ENCODE peak calls at places on chromosomes 6 and 20, in eight cellular contexts. M is AG20443; G is MM.1S; Q is ACHN; I is cardiac septum; W is activated CD4-positive, CD25-positive, alpha-beta regulatory T cell treated with anti-CD3 and anti-CD28 coated beads, Interleukin-2, amount 50 U/mL, for 16 hours; S is kidney tubule cell; C is left cardiac atrium. X is an unnamed sample.
A peak's percentile ranks its signal among the peaks of the same experiment; 100 is the strongest.

GRCh38 chr6:47571488-47571887 is 93.9 kb downstream of the CD2AP start:
- DNase-seq in G (no peak), M (no peak), C (no peak), Q (no peak), S (no peak), W (no peak), I (no peak), X (no peak)

GRCh38 chr20:32438331-32438858 is 80.3 kb downstream of the ASXL1 start:
- DNase-seq in W (no peak), C (no peak), Q (no peak), I (no peak), G (no peak), M (no peak), S (no peak), X (no peak)

GRCh38 chr20:856361-856775 is 22.9 kb downstream of the FAM110A start:
- DNase-seq in C (no peak), S (peak; percentile 98), Q (peak; percentile 94), W (no peak), M (peak; percentile 82), I (no peak), G (no peak), X (peak; percentile 88)

GRCh38 chr6:150238294-150238693 is 95.5 kb downstream of the PPP1R14C start:
- DNase-seq in S (peak; percentile 77), G (no peak), W (no peak), M (peak; percentile 33), Q (no peak), C (peak; percentile 33), I (peak; percentile 81), X (no peak)

GRCh38 chr20:16261733-16262277 is 311.4 kb downstream of the KIF16B start:
- DNase-seq in W (no peak), I (no peak), G (no peak), S (no peak), Q (no peak), M (no peak), C (no peak), X (no peak)

GRCh38 chr6:157390273-157391060 is 9.5 kb downstream of the ZDHHC14 start:
- DNase-seq in W (no peak), Q (no peak), G (no peak), I (no peak), M (no peak), S (no peak), C (no peak), X (no peak)

GRCh38 chr6:118810420-118811027 is 83.4 kb upstream of the ASF1A start:
- DNase-seq in G (no peak), M (no peak), C (no peak), Q (no peak), W (peak; percentile 46), S (no peak), I (no peak), X (no peak)

GRCh38 chr6:70371454-70372105 is 41.7 kb upstream of the FAM135A start:
- DNase-seq in W (no peak), C (no peak), Q (peak; percentile 74), S (peak; percentile 79), M (peak; percentile 58), G (peak; percentile 68), I (no peak), X (peak; percentile 67)

GRCh38 chr20:53722515-53723036 is 128.9 kb upstream of the ZNF217 start:
- DNase-seq in S (no peak), C (no peak), I (no peak), Q (no peak), G (no peak), M (no peak), W (no peak), X (no peak)

GRCh38 chr6:170313716-170314295 is 7.2 kb downstream of the FAM120B start:
- DNase-seq in Q (no peak), S (no peak), C (no peak), M (no peak), W (no peak), G (no peak), I (no peak), X (no peak)

GRCh38 chr6:148168856-148169255 is 173.8 kb upstream of the SASH1 start:
- DNase-seq in G (no peak), Q (no peak), M (no peak), I (no peak), S (no peak), C (no peak), W (no peak), X (no peak)

GRCh38 chr6:42292002-42292735 is 74.5 kb upstream of the MRPS10 start:
- DNase-seq in Q (no peak), W (no peak), G (no peak), S (peak; percentile 90), I (no peak), C (no peak), M (peak; percentile 78), X (peak; percentile 9)

GRCh38 chr6:90709597-90709996 is 122.7 kb upstream of the MAP3K7 start:
- DNase-seq in C (no peak), Q (no peak), M (no peak), I (no peak), S (no peak), W (no peak), G (no peak), X (no peak)

GRCh38 chr6:11424395-11425050 is 113.0 kb upstream of the TMEM170B start:
- DNase-seq in W (no peak), M (no peak), Q (peak; percentile 84), C (no peak), S (peak; percentile 97), I (no peak), G (no peak), X (peak; percentile 94)

GRCh38 chr6:163806761-163807499 is 392.4 kb downstream of the QKI start:
- DNase-seq in Q (no peak), I (no peak), W (no peak), C (no peak), M (peak; percentile 46), S (no peak), G (no peak), X (no peak)

GRCh38 chr20:4519530-4519929 is 202.2 kb upstream of the PRND start:
- DNase-seq in I (no peak), G (no peak), W (no peak), S (peak; percentile 35), M (no peak), C (no peak), Q (peak; percentile 39), X (no peak)

GRCh38 chr6:31922942-31923341 is 4.6 kb upstream of the C2 start:
- DNase-seq in S (no peak), Q (peak; percentile 21), G (no peak), I (no peak), M (no peak), C (no peak), W (no peak), X (peak; percentile 20)

GRCh38 chr20:50434653-50435396 is 75.4 kb upstream of the PTPN1 start:
- DNase-seq in S (no peak), Q (no peak), M (peak; percentile 46), C (no peak), G (no peak), I (no peak), W (no peak), X (no peak)

GRCh38 chr6:16670183-16670582 is 91.1 kb downstream of the ATXN1 start:
- DNase-seq in Q (no peak), G (no peak), M (no peak), W (no peak), C (peak; percentile 47), S (peak; percentile 47), I (peak; percentile 76), X (no peak)

GRCh38 chr6:3748208-3748701 is 3.3 kb downstream of the PXDC1 start:
- DNase-seq in C (peak; percentile 73), I (peak; percentile 83), M (peak; percentile 86), Q (peak; percentile 69), S (peak; percentile 84), W (no peak), G (peak; percentile 49), X (peak; percentile 73)

GRCh38 chr6:47241742-47242482 is 67.8 kb downstream of the TNFRSF21 start:
- DNase-seq in Q (no peak), I (no peak), C (no peak), G (no peak), W (no peak), S (peak; percentile 27), M (no peak), X (no peak)

GRCh38 chr6:160431231-160431630 is 83.1 kb downstream of the SLC22A3 start:
- DNase-seq in I (no peak), M (peak; percentile 49), W (no peak), Q (no peak), C (peak; percentile 38), G (no peak), S (no peak), X (no peak)

GRCh38 chr6:135675862-135676261 is 175.6 kb upstream of the PDE7B start:
- DNase-seq in C (no peak), M (no peak), S (peak; percentile 70), G (peak; percentile 52), Q (peak; percentile 67), I (no peak), W (peak; percentile 13), X (peak; percentile 35)

GRCh38 chr6:18985958-18986357 is 598.8 kb downstream of the RNF144B start:
- DNase-seq in S (no peak), G (peak; percentile 6), W (no peak), I (no peak), Q (no peak), M (no peak), C (no peak), X (no peak)

GRCh38 chr6:83429857-83430605 is 820 bp downstream of the ME1 start:
- DNase-seq in C (no peak), W (no peak), Q (peak; percentile 48), M (peak; percentile 40), I (no peak), G (peak; percentile 31), S (peak; percentile 61), X (peak; percentile 41)

GRCh38 chr6:107323133-107323785 is 136.1 kb downstream of the PDSS2 start:
- DNase-seq in W (no peak), S (peak; percentile 46), Q (no peak), G (no peak), I (no peak), M (no peak), C (no peak), X (peak; percentile 17)

GRCh38 chr6:414447-414846 is 22.9 kb downstream of the IRF4 start:
- DNase-seq in C (no peak), W (no peak), M (no peak), I (peak; percentile 15), S (no peak), Q (no peak), G (no peak), X (no peak)

GRCh38 chr6:70421509-70421908 is 8.2 kb downstream of the FAM135A start:
- DNase-seq in M (no peak), I (no peak), G (no peak), Q (no peak), C (no peak), W (no peak), S (no peak), X (no peak)

GRCh38 chr20:9040874-9041524 is 27.9 kb upstream of the PLCB4 start:
- DNase-seq in W (no peak), M (peak; percentile 29), G (no peak), Q (no peak), C (no peak), I (no peak), S (peak; percentile 56), X (no peak)

GRCh38 chr6:39357998-39358686 is 35.6 kb upstream of the KCNK16 start:
- DNase-seq in C (no peak), W (no peak), G (no peak), M (no peak), I (peak; percentile 38), S (peak; percentile 78), Q (no peak), X (peak; percentile 25)

GRCh38 chr6:139239137-139239536 is 52.7 kb downstream of the TXLNB start:
- DNase-seq in W (no peak), G (no peak), S (no peak), M (no peak), I (no peak), C (no peak), Q (no peak), X (no peak)

GRCh38 chr20:51880188-51880587 is 77.9 kb upstream of the SALL4 start:
- DNase-seq in G (no peak), S (no peak), C (no peak), I (no peak), W (no peak), M (no peak), Q (no peak), X (no peak)

GRCh38 chr6:70299456-70299855 is 3.4 kb downstream of the COL9A1 start:
- DNase-seq in S (no peak), W (no peak), Q (peak; percentile 17), G (no peak), I (no peak), M (no peak), C (no peak), X (no peak)

GRCh38 chr6:25138697-25139051 is 140.5 kb upstream of the CARMIL1 start:
- DNase-seq in W (no peak), C (no peak), Q (peak; percentile 35), S (peak; percentile 3), M (peak; percentile 26), G (peak; percentile 70), I (no peak), X (no peak)

X was measured in RCC 7860.